ENCODE peak calls at places on chromosomes 4 and X, in four cellular contexts. One of them, this sample, is unnamed.

GRCh38 chrX:10507876-10508275 is 112.5 kb downstream of the MID1 start:
- DNase-seq in NCI-H1105: no peak
- DNase-seq in midbrain: no peak
- DNase-seq in H54: no peak
- DNase-seq in this sample: no peak

GRCh38 chr4:26144526-26145167 is 176.2 kb upstream of the RBPJ start:
- DNase-seq in NCI-H1105: no peak
- DNase-seq in midbrain: no peak
- DNase-seq in H54: no peak
- DNase-seq in this sample: no peak

GRCh38 chr4:15459706-15460105 is 10.0 kb upstream of the CC2D2A start:
- DNase-seq in NCI-H1105: no peak
- DNase-seq in midbrain: no peak
- DNase-seq in H54: no peak
- DNase-seq in this sample: no peak

GRCh38 chr4:145936142-145937020 is 2.2 kb downstream of the ZNF827 start:
- DNase-seq in NCI-H1105: peak; percentile 48
- DNase-seq in midbrain: peak; percentile 75
- DNase-seq in H54: peak; percentile 50
- DNase-seq in this sample: peak; percentile 53

GRCh38 chr4:8281519-8282133 is 12.1 kb downstream of the HTRA3 start:
- DNase-seq in NCI-H1105: no peak
- DNase-seq in midbrain: no peak
- DNase-seq in H54: no peak
- DNase-seq in this sample: no peak

GRCh38 chr4:6126971-6127745 is 73.2 kb downstream of the JAKMIP1 start:
- DNase-seq in NCI-H1105: no peak
- DNase-seq in midbrain: no peak
- DNase-seq in H54: no peak
- DNase-seq in this sample: no peak

GRCh38 chr4:121072080-121072835 is at the start of gene NDNF:
- DNase-seq in NCI-H1105: no peak
- DNase-seq in midbrain: peak; percentile 61
- DNase-seq in H54: peak; percentile 29
- DNase-seq in this sample: peak; percentile 35

GRCh38 chrX:153886915-153887314 is 942 bp upstream of the L1CAM start:
- DNase-seq in NCI-H1105: no peak
- DNase-seq in midbrain: no peak
- DNase-seq in H54: no peak
- DNase-seq in this sample: no peak

GRCh38 chr4:123346330-123346940 is 50.2 kb upstream of the SPRY1 start:
- DNase-seq in NCI-H1105: no peak
- DNase-seq in midbrain: no peak
- DNase-seq in H54: no peak
- DNase-seq in this sample: no peak

GRCh38 chr4:1808396-1808795 is 15.3 kb downstream of the FGFR3 start:
- DNase-seq in NCI-H1105: no peak
- DNase-seq in midbrain: no peak
- DNase-seq in H54: no peak
- DNase-seq in this sample: no peak

GRCh38 chr4:76293705-76294274 is 12.7 kb upstream of the STBD1 start:
- DNase-seq in NCI-H1105: no peak
- DNase-seq in midbrain: no peak
- DNase-seq in H54: no peak
- DNase-seq in this sample: no peak

GRCh38 chrX:150088766-150089518 is 150.7 kb upstream of the EOLA2 start:
- DNase-seq in NCI-H1105: no peak
- DNase-seq in midbrain: no peak
- DNase-seq in H54: no peak
- DNase-seq in this sample: no peak

GRCh38 chr4:108045687-108046024 is 56.0 kb downstream of the HADH start:
- DNase-seq in NCI-H1105: no peak
- DNase-seq in midbrain: peak; percentile 42
- DNase-seq in H54: no peak
- DNase-seq in this sample: no peak

GRCh38 chr4:57233391-57233790 is 123.2 kb upstream of the IGFBP7 start:
- DNase-seq in NCI-H1105: no peak
- DNase-seq in midbrain: no peak
- DNase-seq in H54: no peak
- DNase-seq in this sample: peak; percentile 2

GRCh38 chr4:128517096-128517738 is 229.6 kb upstream of the PGRMC2 start:
- DNase-seq in NCI-H1105: no peak
- DNase-seq in midbrain: no peak
- DNase-seq in H54: no peak
- DNase-seq in this sample: no peak

GRCh38 chr4:46404961-46405360 is 15.0 kb upstream of the GABRA2 start:
- DNase-seq in NCI-H1105: no peak
- DNase-seq in midbrain: no peak
- DNase-seq in H54: no peak
- DNase-seq in this sample: no peak

GRCh38 chr4:173235050-173235449 is 66.4 kb downstream of the GALNT7 start:
- DNase-seq in NCI-H1105: no peak
- DNase-seq in midbrain: no peak
- DNase-seq in H54: no peak
- DNase-seq in this sample: no peak

GRCh38 chr4:40843696-40844095 is 93.9 kb downstream of the NSUN7 start:
- DNase-seq in NCI-H1105: no peak
- DNase-seq in midbrain: no peak
- DNase-seq in H54: no peak
- DNase-seq in this sample: peak; percentile 37